ENCODE peak calls at places on chromosomes 16 and 17, in nine cellular contexts. C, G, Z, F, Q, M, H, U and D are unnamed samples.

GRCh38 chr17:64788286-64789060 is 126.4 kb upstream of the SMURF2 start:
- DNase-seq in C (no peak), G (no peak), Z (no peak), F (no peak), Q (no peak), M (no peak), H (no peak), U (no peak), D (no peak)

GRCh38 chr17:8940866-8941471 is 24.5 kb downstream of the PIK3R5 start:
- DNase-seq in C (no peak), G (no peak), Z (no peak), F (no peak), Q (no peak), M (no peak), H (no peak), U (no peak), D (no peak)

GRCh38 chr17:69367298-69367697 is 40.4 kb upstream of the ABCA5 start:
- DNase-seq in C (no peak), G (no peak), Z (no peak), F (no peak), Q (no peak), M (peak), H (no peak), U (no peak), D (no peak)

GRCh38 chr17:80005360-80006338 is 30.0 kb downstream of the TBC1D16 start:
- DNase-seq in C (no peak), G (peak), Z (peak), F (peak), Q (peak), M (peak), H (no peak), U (peak), D (no peak)

GRCh38 chr17:10512856-10513255 is 5.5 kb downstream of the MYH1 start:
- DNase-seq in C (no peak), G (no peak), Z (no peak), F (no peak), Q (no peak), M (no peak), H (no peak), U (no peak), D (no peak)

GRCh38 chr17:65243838-65244237 is 106.7 kb downstream of the RGS9 start:
- DNase-seq in C (no peak), G (peak), Z (peak), F (peak), Q (no peak), M (peak), H (no peak), U (no peak), D (no peak)

GRCh38 chr16:85583491-85584181 is 29.5 kb upstream of the GSE1 start:
- DNase-seq in C (peak), G (no peak), Z (no peak), F (peak), Q (no peak), M (no peak), H (no peak), U (no peak), D (no peak)

GRCh38 chr17:50634123-50634914 is at the start of gene ABCC3:
- DNase-seq in C (no peak), G (peak), Z (no peak), F (no peak), Q (peak), M (peak), H (no peak), U (peak), D (no peak)

GRCh38 chr17:48374650-48375230 is 55.3 kb downstream of the SKAP1 start:
- DNase-seq in C (no peak), G (peak), Z (peak), F (no peak), Q (no peak), M (no peak), H (no peak), U (peak), D (peak)

GRCh38 chr17:60647705-60648104 is 29.9 kb upstream of the BCAS3 start:
- DNase-seq in C (no peak), G (no peak), Z (no peak), F (no peak), Q (no peak), M (no peak), H (no peak), U (no peak), D (no peak)

GRCh38 chr16:760498-761343 is at the start of gene MSLN:
- DNase-seq in C (no peak), G (peak), Z (peak), F (no peak), Q (no peak), M (no peak), H (no peak), U (no peak), D (no peak)

GRCh38 chr16:48365030-48365600 is 20.1 kb downstream of the SIAH1 start:
- DNase-seq in C (no peak), G (no peak), Z (no peak), F (no peak), Q (no peak), M (no peak), H (no peak), U (no peak), D (peak)

GRCh38 chr16:24896439-24896838 is 50.7 kb downstream of the SLC5A11 start:
- DNase-seq in C (no peak), G (no peak), Z (no peak), F (no peak), Q (no peak), M (no peak), H (no peak), U (no peak), D (no peak)

GRCh38 chr16:15446901-15447300 is 12.5 kb downstream of the BMERB1 start:
- DNase-seq in C (no peak), G (no peak), Z (no peak), F (no peak), Q (no peak), M (no peak), H (no peak), U (no peak), D (no peak)

GRCh38 chr16:16131659-16132058 is 91.6 kb downstream of the ABCC6 start:
- DNase-seq in C (no peak), G (no peak), Z (no peak), F (no peak), Q (no peak), M (no peak), H (no peak), U (no peak), D (no peak)

GRCh38 chr16:89407282-89407924 is 83.0 kb downstream of the ANKRD11 start:
- DNase-seq in C (no peak), G (no peak), Z (no peak), F (no peak), Q (no peak), M (no peak), H (no peak), U (no peak), D (no peak)

GRCh38 chr16:3589001-3589400 is 11.8 kb upstream of the NLRC3 start:
- DNase-seq in C (no peak), G (no peak), Z (no peak), F (no peak), Q (no peak), M (no peak), H (no peak), U (no peak), D (no peak)

GRCh38 chr16:67016143-67016542 is 12.8 kb upstream of the CBFB start:
- DNase-seq in C (no peak), G (no peak), Z (no peak), F (no peak), Q (no peak), M (no peak), H (no peak), U (no peak), D (no peak)

GRCh38 chr16:67016681-67017450 is 12.1 kb upstream of the CBFB start:
- DNase-seq in C (no peak), G (no peak), Z (no peak), F (no peak), Q (no peak), M (no peak), H (no peak), U (no peak), D (no peak)

GRCh38 chr16:67019171-67019570 is 9.8 kb upstream of the CBFB start:
- DNase-seq in C (no peak), G (no peak), Z (no peak), F (no peak), Q (no peak), M (no peak), H (no peak), U (no peak), D (no peak)

GRCh38 chr16:67017451-67017750 is 11.5 kb upstream of the CBFB start:
- DNase-seq in C (no peak), G (no peak), Z (no peak), F (no peak), Q (no peak), M (no peak), H (no peak), U (no peak), D (no peak)

GRCh38 chr16:67017810-67018488 is 11.0 kb upstream of the CBFB start:
- DNase-seq in C (peak), G (peak), Z (peak), F (peak), Q (peak), M (peak), H (peak), U (peak), D (peak)
- TF ChIP-seq CTCF in C (peak), G (peak), Z (peak), F (peak), Q (peak), M (peak), H (peak), U (peak), D (peak)

GRCh38 chr17:81924557-81925532 is 2.7 kb downstream of the MAFG start:
- DNase-seq in C (no peak), G (no peak), Z (no peak), F (no peak), Q (no peak), M (no peak), H (no peak), U (no peak), D (no peak)
- H3K4me3 ChIP-seq in C (no peak), G (peak), Z (no peak), F (no peak), Q (peak), M (no peak), H (no peak), U (no peak), D (no peak)

DNA sequence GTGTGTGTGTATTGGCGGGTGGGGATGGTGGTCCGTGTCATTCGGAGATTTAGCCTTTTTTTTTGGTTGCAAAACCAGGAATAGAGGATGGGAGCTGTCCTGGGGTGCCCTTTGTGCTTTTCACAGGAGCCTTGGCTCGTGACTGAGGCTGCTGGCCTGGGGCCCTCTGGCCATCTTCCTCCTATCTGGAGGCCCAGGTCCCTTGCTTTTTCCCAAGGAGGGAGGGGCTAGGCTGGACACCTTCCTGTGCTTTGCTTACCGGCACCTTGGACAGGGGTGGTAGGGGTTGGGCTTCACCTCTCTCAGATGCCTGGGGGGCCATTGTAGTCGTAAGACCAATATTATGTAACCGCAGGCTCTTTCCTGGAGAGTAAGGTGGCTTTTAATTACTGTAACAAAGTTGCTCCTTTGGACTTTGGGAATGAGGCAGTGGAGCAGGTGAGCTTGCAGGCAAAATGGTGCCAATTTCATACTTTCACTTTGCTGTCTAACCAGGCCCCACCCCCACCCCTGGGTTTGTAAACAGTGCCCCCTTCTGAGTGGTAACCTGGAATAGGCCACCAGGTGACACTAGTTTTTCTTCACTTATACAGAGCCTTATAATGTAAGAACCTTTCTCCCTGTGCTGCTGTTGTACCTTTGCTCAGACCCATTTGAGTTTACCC is 1.2 kb downstream of the DYNLL2 start:
- DNase-seq in C (no peak), G (peak), Z (peak), F (no peak), Q (peak), M (peak), H (no peak), U (peak), D (peak)
- TF ChIP-seq CTCF in C (peak), G (peak), Z (peak), F (no peak), Q (no peak), M (no peak), H (peak), U (peak), D (peak)

GRCh38 chr17:35692811-35693210 is 38.6 kb upstream of the RASL10B start:
- DNase-seq in C (no peak), G (no peak), Z (no peak), F (no peak), Q (no peak), M (no peak), H (no peak), U (no peak), D (no peak)

GRCh38 chr17:35698800-35699199 is 32.6 kb upstream of the RASL10B start:
- DNase-seq in C (no peak), G (no peak), Z (no peak), F (no peak), Q (no peak), M (no peak), H (no peak), U (no peak), D (no peak)

GRCh38 chr17:35700157-35700556 is 31.3 kb upstream of the RASL10B start:
- DNase-seq in C (peak), G (no peak), Z (no peak), F (peak), Q (no peak), M (peak), H (no peak), U (no peak), D (no peak)

GRCh38 chr17:35694906-35695305 is 36.5 kb upstream of the RASL10B start:
- DNase-seq in C (no peak), G (no peak), Z (no peak), F (no peak), Q (no peak), M (no peak), H (no peak), U (no peak), D (no peak)

DNA sequence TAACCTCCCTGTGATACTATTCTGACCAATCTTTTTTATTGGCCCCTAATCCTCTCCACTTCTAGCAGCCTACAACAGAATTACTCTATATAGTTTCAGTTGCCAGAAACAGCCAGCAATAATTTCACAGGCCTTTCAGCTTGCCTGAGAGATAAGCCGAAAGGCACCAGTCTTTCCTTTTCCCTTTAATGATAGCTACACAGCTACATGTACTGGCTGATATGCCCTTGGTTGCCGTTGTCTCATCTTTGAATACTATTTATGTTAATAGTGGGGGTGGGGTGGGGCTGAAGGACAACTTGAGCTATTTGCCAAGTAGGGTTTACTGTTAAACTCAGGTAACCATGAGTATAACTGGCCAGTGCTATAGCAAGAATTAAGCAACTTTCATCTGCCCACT is 35.8 kb upstream of the RASL10B start:
- DNase-seq in C (no peak), G (no peak), Z (no peak), F (no peak), Q (no peak), M (no peak), H (no peak), U (no peak), D (no peak)
- H3K4me3 ChIP-seq in C (no peak), G (no peak), Z (no peak), F (no peak), Q (no peak), M (no peak), H (no peak), U (no peak), D (no peak)

GRCh38 chr16:75555707-75556512 is at the start of gene TMEM231:
- DNase-seq in C (peak), G (peak), Z (peak), F (peak), Q (peak), M (peak), H (peak), U (peak), D (peak)
- TF ChIP-seq CTCF in C (peak), G (no peak), Z (no peak), F (no peak), Q (no peak), M (no peak), H (no peak), U (no peak), D (no peak)

DNA sequence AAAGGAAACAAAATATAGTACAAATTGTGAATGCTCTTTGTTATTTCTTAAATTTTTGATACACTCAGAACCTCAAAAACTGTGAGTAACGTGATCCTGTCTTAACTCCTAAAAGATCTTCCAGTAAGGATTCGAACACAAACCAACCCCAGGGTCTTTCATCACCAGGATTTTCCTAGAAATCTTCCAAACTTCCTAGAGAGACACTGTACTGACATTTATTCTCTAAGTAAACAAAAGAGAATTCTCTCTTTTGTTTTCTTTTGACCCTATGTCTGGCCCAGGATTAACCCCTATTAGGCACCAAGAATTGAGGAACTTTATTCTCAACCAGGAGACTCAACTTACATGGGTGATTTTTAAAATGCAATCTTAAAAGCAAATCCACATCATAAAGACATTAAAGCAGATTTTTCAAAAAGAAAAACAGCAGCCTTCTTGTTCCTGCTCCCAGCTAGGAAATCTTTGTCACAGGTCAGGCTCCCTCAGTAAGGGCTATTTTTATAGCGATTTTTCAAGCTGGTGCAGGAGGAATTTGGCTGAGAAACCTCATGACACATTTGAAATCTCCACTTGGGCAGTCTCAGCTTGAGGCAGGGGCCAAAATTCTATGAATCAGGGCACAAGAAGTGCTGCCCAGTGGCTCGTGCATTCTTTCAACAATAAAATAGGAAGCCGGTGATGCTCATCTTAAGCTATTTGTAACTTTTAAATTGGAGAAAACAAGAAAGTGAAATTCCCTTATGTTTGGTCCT is 6.2 kb upstream of the SMG1 start:
- DNase-seq in C (peak), G (no peak), Z (no peak), F (peak), Q (no peak), M (peak), H (peak), U (no peak), D (no peak)
- H3K4me3 ChIP-seq in C (no peak), G (no peak), Z (no peak), F (no peak), Q (peak), M (no peak), H (no peak), U (no peak), D (no peak)

GRCh38 chr17:39555368-39555767 is 52.4 kb downstream of the NEUROD2 start:
- DNase-seq in C (no peak), G (no peak), Z (no peak), F (no peak), Q (no peak), M (no peak), H (no peak), U (no peak), D (no peak)
- TF ChIP-seq CTCF in C (no peak), G (no peak), Z (no peak), F (no peak), Q (no peak), M (no peak), H (no peak), U (no peak), D (no peak)

GRCh38 chr16:87389245-87389644 is 2.9 kb upstream of the MAP1LC3B start:
- DNase-seq in C (no peak), G (no peak), Z (no peak), F (no peak), Q (no peak), M (no peak), H (no peak), U (no peak), D (no peak)

GRCh38 chr16:87391324-87391949 is 699 bp upstream of the MAP1LC3B start:
- DNase-seq in C (no peak), G (no peak), Z (no peak), F (no peak), Q (peak), M (peak), H (no peak), U (peak), D (no peak)

GRCh38 chr16:87391950-87392822 is at the start of gene MAP1LC3B:
- DNase-seq in C (peak), G (peak), Z (peak), F (peak), Q (peak), M (peak), H (peak), U (peak), D (peak)

GRCh38 chr16:87388818-87389134 is 3.4 kb upstream of the MAP1LC3B start:
- DNase-seq in C (no peak), G (no peak), Z (no peak), F (no peak), Q (no peak), M (no peak), H (no peak), U (no peak), D (no peak)

DNA sequence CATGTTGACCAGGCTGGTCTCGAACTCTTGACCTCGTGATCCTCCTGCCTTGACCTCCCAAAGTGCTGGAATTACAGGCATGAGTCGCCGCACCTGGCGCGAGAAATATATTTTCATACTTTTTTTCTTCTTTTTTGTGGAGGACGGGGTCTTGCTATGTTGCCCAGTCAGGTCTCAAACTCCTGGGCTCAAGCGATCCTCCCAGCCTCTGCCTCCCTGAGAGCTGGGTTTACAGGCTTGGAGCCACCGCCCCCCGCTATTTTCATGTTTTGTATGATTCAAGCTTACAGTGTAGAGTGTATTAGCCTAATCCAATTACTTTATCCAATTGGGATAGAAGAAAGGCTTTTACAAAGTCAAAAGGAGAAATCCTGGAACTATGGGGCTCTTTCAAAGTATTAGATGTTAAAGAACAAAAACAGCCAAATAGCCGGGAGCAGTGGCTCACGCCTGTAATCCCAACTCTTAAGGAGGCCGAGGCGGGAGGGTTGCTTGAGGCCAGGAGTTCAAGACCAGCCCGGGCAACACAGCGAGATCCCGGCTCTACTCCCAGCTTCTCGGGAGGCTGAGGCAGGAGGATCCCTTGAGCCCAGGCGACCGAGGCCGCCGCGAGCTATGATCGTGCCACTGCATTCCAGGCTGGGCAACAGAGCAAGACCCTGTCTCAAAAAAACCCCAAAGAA is 1.4 kb upstream of the MAP1LC3B start:
- DNase-seq in C (no peak), G (no peak), Z (no peak), F (no peak), Q (no peak), M (no peak), H (no peak), U (no peak), D (no peak)
- H3K4me3 ChIP-seq in C (no peak), G (peak), Z (peak), F (no peak), Q (peak), M (no peak), H (no peak), U (no peak), D (peak)

GRCh38 chr17:73841431-73842060 is 197.3 kb upstream of the SDK2 start:
- DNase-seq in C (no peak), G (no peak), Z (no peak), F (no peak), Q (peak), M (no peak), H (no peak), U (no peak), D (no peak)
- TF ChIP-seq CTCF in C (peak), G (peak), Z (peak), F (no peak), Q (peak), M (no peak), H (peak), U (no peak), D (peak)